ENCODE peak calls at places on chromosome 1, in eight cellular contexts. I is PC-3, W is pancreas, K is breast epithelium, B is esophagus squamous epithelium, R is uterus, L is upper lobe of left lung, Z is GM23248. A is an unnamed sample.
A peak's percentile ranks its signal among the peaks of the same experiment; 100 is the strongest.

GRCh38 chr1:197213193-197213592 is 54.9 kb upstream of the CRB1 start:
- DNase-seq in I (no peak), W (no peak), K (no peak), B (no peak), R (no peak), L (no peak), Z (no peak), A (no peak)

GRCh38 chr1:30761312-30762151 is 4.0 kb upstream of the LAPTM5 start:
- DNase-seq in I (no peak), W (no peak), K (no peak), B (no peak), R (no peak), L (no peak), Z (no peak), A (no peak)

GRCh38 chr1:115134850-115135484 is 45.7 kb upstream of the TSPAN2 start:
- DNase-seq in I (peak; percentile 97), W (no peak), K (no peak), B (no peak), R (no peak), L (no peak), Z (peak; percentile 94), A (no peak)

GRCh38 chr1:193306430-193306829 is 120.0 kb upstream of the B3GALT2 start:
- DNase-seq in I (no peak), W (no peak), K (no peak), B (no peak), R (no peak), L (no peak), Z (no peak), A (no peak)

GRCh38 chr1:99869304-99869703 is 19.1 kb downstream of the AGL start:
- DNase-seq in I (no peak), W (no peak), K (no peak), B (no peak), R (no peak), L (no peak), Z (peak; percentile 70), A (no peak)

GRCh38 chr1:2382621-2383361 is 8.6 kb downstream of the MORN1 start:
- DNase-seq in I (peak; percentile 72), W (peak; percentile 60), K (no peak), B (no peak), R (no peak), L (no peak), Z (peak; percentile 64), A (peak; percentile 43)

GRCh38 chr1:113874017-113874879 is 2.7 kb upstream of the PTPN22 start:
- DNase-seq in I (peak; percentile 61), W (peak; percentile 43), K (no peak), B (no peak), R (no peak), L (no peak), Z (peak; percentile 27), A (no peak)

GRCh38 chr1:230170610-230171009 is 103.6 kb downstream of the GALNT2 start:
- DNase-seq in I (no peak), W (no peak), K (no peak), B (no peak), R (peak; percentile 3), L (no peak), Z (no peak), A (peak; percentile 1)

GRCh38 chr1:200238311-200238710 is 171.5 kb downstream of the ZNF281 start:
- DNase-seq in I (no peak), W (no peak), K (no peak), B (no peak), R (no peak), L (no peak), Z (peak; percentile 55), A (no peak)

GRCh38 chr1:22143065-22143514 is at the start of gene WNT4:
- DNase-seq in I (peak; percentile 42), W (peak; percentile 66), K (no peak), B (no peak), R (no peak), L (peak; percentile 53), Z (peak; percentile 58), A (no peak)

GRCh38 chr1:198128528-198128927 is 28.3 kb upstream of the NEK7 start:
- DNase-seq in I (no peak), W (no peak), K (no peak), B (no peak), R (no peak), L (no peak), Z (peak; percentile 54), A (no peak)

GRCh38 chr1:214638474-214638807 is 35.4 kb downstream of the CENPF start:
- DNase-seq in I (no peak), W (no peak), K (no peak), B (no peak), R (no peak), L (no peak), Z (no peak), A (no peak)

GRCh38 chr1:109298666-109299086 is 8.1 kb downstream of the MYBPHL start:
- DNase-seq in I (peak; percentile 11), W (no peak), K (peak; percentile 58), B (no peak), R (no peak), L (peak; percentile 32), Z (peak; percentile 81), A (no peak)

GRCh38 chr1:186819140-186819539 is 9.6 kb upstream of the PLA2G4A start:
- DNase-seq in I (peak; percentile 13), W (no peak), K (no peak), B (no peak), R (no peak), L (no peak), Z (peak; percentile 65), A (no peak)

GRCh38 chr1:228669401-228669695 is 65.9 kb upstream of the RHOU start:
- DNase-seq in I (no peak), W (no peak), K (no peak), B (no peak), R (no peak), L (no peak), Z (no peak), A (no peak)

GRCh38 chr1:29753244-29753643 is 516.9 kb downstream of the PTPRU start:
- DNase-seq in I (no peak), W (no peak), K (no peak), B (no peak), R (no peak), L (no peak), Z (no peak), A (no peak)

GRCh38 chr1:68301538-68301937 is 69.2 kb upstream of the WLS start:
- DNase-seq in I (peak; percentile 82), W (no peak), K (no peak), B (no peak), R (no peak), L (no peak), Z (peak; percentile 72), A (no peak)

GRCh38 chr1:24122776-24123175 is 10.8 kb upstream of the MYOM3 start:
- DNase-seq in I (no peak), W (peak; percentile 26), K (no peak), B (no peak), R (no peak), L (no peak), Z (no peak), A (no peak)

GRCh38 chr1:19747741-19748140 is 52.0 kb downstream of the TMCO4 start:
- DNase-seq in I (no peak), W (no peak), K (no peak), B (no peak), R (no peak), L (no peak), Z (no peak), A (no peak)
- H3K36me3 ChIP-seq in I (no peaks in the 10 kb centered on the region), W (peaks cover 31% of the 10 kb centered on the region), K (no peaks in the 10 kb centered on the region), B (no peaks in the 10 kb centered on the region), R (no peaks in the 10 kb centered on the region), L (peaks cover 16% of the 10 kb centered on the region), Z (no peaks in the 10 kb centered on the region), A (peaks cover 26% of the 10 kb centered on the region)

DNA sequence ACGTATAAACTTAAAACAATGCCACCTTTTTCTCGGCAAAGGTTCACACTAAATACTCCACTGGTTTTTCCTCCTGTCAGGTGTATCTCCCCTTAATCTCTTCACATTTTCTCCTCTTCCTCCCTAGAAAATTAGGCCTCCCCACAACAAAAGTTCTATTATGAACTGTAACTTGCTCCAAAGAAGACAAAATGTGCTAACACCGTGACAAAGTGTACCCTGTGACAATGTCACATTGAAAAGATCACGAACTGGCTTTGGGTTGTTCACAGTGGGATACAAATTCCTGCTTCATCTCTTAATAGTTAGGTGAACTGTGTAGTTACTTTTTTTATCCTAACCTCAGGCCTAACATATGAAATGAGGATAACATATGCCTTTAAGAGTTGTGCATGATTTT is 6.0 kb downstream of the NUCKS1 start:
- DNase-seq in I (no peak), W (no peak), K (no peak), B (no peak), R (no peak), L (no peak), Z (no peak), A (no peak)
- H3K27ac ChIP-seq in I (no peak overlapping the region), W (no peak overlapping the region), K (peak overlapping the region; percentile 52), B (no peak overlapping the region), R (no peak overlapping the region), L (no peak overlapping the region), Z (no peak overlapping the region), A (peak overlapping the region; percentile 49)

GRCh38 chr1:45656573-45657226 is 29.6 kb downstream of the GPBP1L1 start:
- DNase-seq in I (no peak), W (no peak), K (no peak), B (no peak), R (no peak), L (no peak), Z (no peak), A (no peak)
- H3K36me3 ChIP-seq in I (peaks cover 68% of the 10 kb centered on the region), W (peaks cover 77% of the 10 kb centered on the region), K (peaks cover 14% of the 10 kb centered on the region), B (peaks cover 21% of the 10 kb centered on the region), R (no peaks in the 10 kb centered on the region), L (peaks cover 67% of the 10 kb centered on the region), Z (peaks cover 80% of the 10 kb centered on the region), A (peaks cover 94% of the 10 kb centered on the region)

GRCh38 chr1:19311503-19311930 is 427 bp downstream of the AKR7A2 start:
- DNase-seq in I (no peak), W (no peak), K (no peak), B (no peak), R (no peak), L (no peak), Z (no peak), A (no peak)
- H3K27ac ChIP-seq in I (no peak overlapping the region), W (peak overlapping the region; percentile 53), K (peak overlapping the region; percentile 88), B (peak overlapping the region; percentile 85), R (peak overlapping the region; percentile 54), L (peak overlapping the region; percentile 69), Z (peak overlapping the region; percentile 43), A (peak overlapping the region; percentile 93)

A was measured in heart left ventricle.